ENCODE peak calls at places on chromosomes 1 and 21, in four cellular contexts. One of them, this sample, is unnamed.

GRCh38 chr1:246837418-246838117 is 94.2 kb downstream of the AHCTF1 start:
- DNase-seq in K562: no peak
- DNase-seq in GM12878: peak
- DNase-seq in HepG2: no peak
- DNase-seq in this sample: no peak

GRCh38 chr1:94250341-94250740 is 13.0 kb upstream of the ARHGAP29 start:
- DNase-seq in K562: no peak
- DNase-seq in GM12878: no peak
- DNase-seq in HepG2: no peak
- DNase-seq in this sample: no peak

GRCh38 chr21:33647560-33647959 is 5.3 kb downstream of the ITSN1 start:
- DNase-seq in K562: no peak
- DNase-seq in GM12878: no peak
- DNase-seq in HepG2: no peak
- DNase-seq in this sample: no peak

GRCh38 chr21:41680444-41681335 is 86.2 kb downstream of the RIPK4 start:
- DNase-seq in K562: no peak
- DNase-seq in GM12878: no peak
- DNase-seq in HepG2: no peak
- DNase-seq in this sample: no peak

GRCh38 chr21:27060190-27060589 is 93.3 kb upstream of the ADAMTS5 start:
- DNase-seq in K562: no peak
- DNase-seq in GM12878: no peak
- DNase-seq in HepG2: no peak
- DNase-seq in this sample: no peak

GRCh38 chr1:115764541-115764940 is 4.0 kb downstream of the CASQ2 start:
- DNase-seq in K562: peak
- DNase-seq in GM12878: no peak
- DNase-seq in HepG2: peak
- DNase-seq in this sample: peak

GRCh38 chr1:110783292-110783918 is 89.5 kb upstream of the CD53 start:
- DNase-seq in K562: peak
- DNase-seq in GM12878: no peak
- DNase-seq in HepG2: peak
- DNase-seq in this sample: peak

GRCh38 chr1:93629101-93630059 is 52.3 kb downstream of the BCAR3 start:
- DNase-seq in K562: peak
- DNase-seq in GM12878: peak
- DNase-seq in HepG2: peak
- DNase-seq in this sample: peak

GRCh38 chr1:220680085-220680687 is 10.0 kb upstream of the C1orf115 start:
- DNase-seq in K562: peak
- DNase-seq in GM12878: no peak
- DNase-seq in HepG2: peak
- DNase-seq in this sample: peak

GRCh38 chr1:198333744-198334143 is 176.9 kb downstream of the NEK7 start:
- DNase-seq in K562: no peak
- DNase-seq in GM12878: no peak
- DNase-seq in HepG2: no peak
- DNase-seq in this sample: no peak

GRCh38 chr1:235931181-235931738 is 64.6 kb upstream of the LYST start:
- DNase-seq in K562: no peak
- DNase-seq in GM12878: no peak
- DNase-seq in HepG2: no peak
- DNase-seq in this sample: no peak

GRCh38 chr1:66831529-66832239 is 30.6 kb upstream of the INSL5 start:
- DNase-seq in K562: no peak
- DNase-seq in GM12878: no peak
- DNase-seq in HepG2: no peak
- DNase-seq in this sample: no peak

GRCh38 chr1:8023287-8023994 is 2.7 kb downstream of the ERRFI1 start:
- DNase-seq in K562: no peak
- DNase-seq in GM12878: no peak
- DNase-seq in HepG2: no peak
- DNase-seq in this sample: no peak

GRCh38 chr1:200530551-200531261 is 89.8 kb downstream of the KIF14 start:
- DNase-seq in K562: no peak
- DNase-seq in GM12878: no peak
- DNase-seq in HepG2: no peak
- DNase-seq in this sample: no peak

GRCh38 chr1:18239671-18240070 is 132.1 kb downstream of the IGSF21 start:
- DNase-seq in K562: no peak
- DNase-seq in GM12878: no peak
- DNase-seq in HepG2: no peak
- DNase-seq in this sample: no peak

GRCh38 chr1:71521655-71522264 is 440.9 kb upstream of the ZRANB2 start:
- DNase-seq in K562: no peak
- DNase-seq in GM12878: no peak
- DNase-seq in HepG2: peak
- DNase-seq in this sample: no peak

GRCh38 chr1:25194576-25195020 is 37.7 kb downstream of the SYF2 start:
- DNase-seq in K562: no peak
- DNase-seq in GM12878: no peak
- DNase-seq in HepG2: no peak
- DNase-seq in this sample: no peak

GRCh38 chr1:195851804-195852203 is 756.4 kb downstream of the KCNT2 start:
- DNase-seq in K562: no peak
- DNase-seq in GM12878: no peak
- DNase-seq in HepG2: no peak
- DNase-seq in this sample: no peak

GRCh38 chr1:245702346-245702745 is 547.6 kb downstream of the KIF26B start:
- DNase-seq in K562: no peak
- DNase-seq in GM12878: no peak
- DNase-seq in HepG2: no peak
- DNase-seq in this sample: no peak

GRCh38 chr1:180586671-180587155 is 27.9 kb downstream of the OVAAL start:
- DNase-seq in K562: peak
- DNase-seq in GM12878: no peak
- DNase-seq in HepG2: peak
- DNase-seq in this sample: peak
- TF ChIP-seq JUNB in K562: no peak
- TF ChIP-seq JUNB in GM12878: no peak
- TF ChIP-seq JUNB in HepG2: no peak
- TF ChIP-seq JUNB in this sample: peak

GRCh38 chr1:13513885-13514546 is at the start of gene LRRC38:
- DNase-seq in K562: no peak
- DNase-seq in GM12878: no peak
- DNase-seq in HepG2: no peak
- DNase-seq in this sample: no peak
- TF ChIP-seq POLR2AphosphoS2 in K562: no peak
- TF ChIP-seq POLR2AphosphoS2 in GM12878: no peak
- TF ChIP-seq POLR2AphosphoS2 in HepG2: no peak
- TF ChIP-seq POLR2AphosphoS2 in this sample: no peak

GRCh38 chr21:36847189-36847588 is 119.3 kb downstream of the HLCS start:
- DNase-seq in K562: no peak
- DNase-seq in GM12878: no peak
- DNase-seq in HepG2: peak
- DNase-seq in this sample: peak
- TF ChIP-seq JUNB in K562: no peak
- TF ChIP-seq JUNB in GM12878: no peak
- TF ChIP-seq JUNB in HepG2: no peak
- TF ChIP-seq JUNB in this sample: peak

GRCh38 chr1:58745086-58745485 is 38.8 kb downstream of the JUN start:
- DNase-seq in K562: no peak
- DNase-seq in GM12878: no peak
- DNase-seq in HepG2: no peak
- DNase-seq in this sample: no peak

GRCh38 chr1:58741689-58742553 is 41.9 kb downstream of the JUN start:
- DNase-seq in K562: no peak
- DNase-seq in GM12878: no peak
- DNase-seq in HepG2: no peak
- DNase-seq in this sample: no peak

GRCh38 chr1:58735591-58735990 is 35.7 kb upstream of the MYSM1 start:
- DNase-seq in K562: no peak
- DNase-seq in GM12878: no peak
- DNase-seq in HepG2: no peak
- DNase-seq in this sample: no peak

GRCh38 chr1:58738873-58739272 is 39.0 kb upstream of the MYSM1 start:
- DNase-seq in K562: no peak
- DNase-seq in GM12878: no peak
- DNase-seq in HepG2: no peak
- DNase-seq in this sample: no peak

GRCh38 chr1:58739851-58740466 is 40.1 kb upstream of the MYSM1 start:
- DNase-seq in K562: peak
- DNase-seq in GM12878: no peak
- DNase-seq in HepG2: peak
- DNase-seq in this sample: peak
- TF ChIP-seq POLR2AphosphoS2 in K562: no peak
- TF ChIP-seq POLR2AphosphoS2 in GM12878: no peak
- TF ChIP-seq POLR2AphosphoS2 in HepG2: no peak
- TF ChIP-seq POLR2AphosphoS2 in this sample: no peak

GRCh38 chr21:46482225-46482845 is 23.6 kb downstream of the DIP2A start:
- DNase-seq in K562: no peak
- DNase-seq in GM12878: no peak
- DNase-seq in HepG2: no peak
- DNase-seq in this sample: no peak

GRCh38 chr21:46483300-46484295 is 24.9 kb downstream of the DIP2A start:
- DNase-seq in K562: no peak
- DNase-seq in GM12878: no peak
- DNase-seq in HepG2: no peak
- DNase-seq in this sample: no peak

GRCh38 chr21:46480466-46480865 is 21.8 kb downstream of the DIP2A start:
- DNase-seq in K562: no peak
- DNase-seq in GM12878: no peak
- DNase-seq in HepG2: no peak
- DNase-seq in this sample: no peak

GRCh38 chr21:46486481-46487000 is 27.9 kb downstream of the DIP2A start:
- DNase-seq in K562: no peak
- DNase-seq in GM12878: no peak
- DNase-seq in HepG2: no peak
- DNase-seq in this sample: no peak

DNA sequence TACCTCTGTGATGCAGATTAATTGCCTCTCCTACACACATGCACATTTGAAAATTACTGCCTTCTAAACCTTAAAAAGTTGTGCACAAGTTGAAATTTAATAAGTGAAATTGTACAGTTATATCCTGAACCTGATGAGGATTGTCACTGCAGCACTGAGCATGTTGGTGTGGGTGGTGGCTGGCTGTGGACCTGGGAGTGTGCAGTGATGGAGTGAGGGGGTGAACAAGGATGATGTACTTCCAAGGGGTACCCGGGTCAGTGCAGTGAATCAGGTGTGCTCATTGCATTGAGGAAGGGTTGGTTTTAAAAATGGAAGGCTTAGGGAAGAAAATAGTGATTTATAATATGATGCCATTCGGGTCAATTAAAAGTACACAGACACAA is 24.1 kb downstream of the DIP2A start:
- DNase-seq in K562: no peak
- DNase-seq in GM12878: no peak
- DNase-seq in HepG2: no peak
- DNase-seq in this sample: no peak
- TF ChIP-seq JUNB in K562: no peak
- TF ChIP-seq JUNB in GM12878: no peak
- TF ChIP-seq JUNB in HepG2: no peak
- TF ChIP-seq JUNB in this sample: no peak

DNA sequence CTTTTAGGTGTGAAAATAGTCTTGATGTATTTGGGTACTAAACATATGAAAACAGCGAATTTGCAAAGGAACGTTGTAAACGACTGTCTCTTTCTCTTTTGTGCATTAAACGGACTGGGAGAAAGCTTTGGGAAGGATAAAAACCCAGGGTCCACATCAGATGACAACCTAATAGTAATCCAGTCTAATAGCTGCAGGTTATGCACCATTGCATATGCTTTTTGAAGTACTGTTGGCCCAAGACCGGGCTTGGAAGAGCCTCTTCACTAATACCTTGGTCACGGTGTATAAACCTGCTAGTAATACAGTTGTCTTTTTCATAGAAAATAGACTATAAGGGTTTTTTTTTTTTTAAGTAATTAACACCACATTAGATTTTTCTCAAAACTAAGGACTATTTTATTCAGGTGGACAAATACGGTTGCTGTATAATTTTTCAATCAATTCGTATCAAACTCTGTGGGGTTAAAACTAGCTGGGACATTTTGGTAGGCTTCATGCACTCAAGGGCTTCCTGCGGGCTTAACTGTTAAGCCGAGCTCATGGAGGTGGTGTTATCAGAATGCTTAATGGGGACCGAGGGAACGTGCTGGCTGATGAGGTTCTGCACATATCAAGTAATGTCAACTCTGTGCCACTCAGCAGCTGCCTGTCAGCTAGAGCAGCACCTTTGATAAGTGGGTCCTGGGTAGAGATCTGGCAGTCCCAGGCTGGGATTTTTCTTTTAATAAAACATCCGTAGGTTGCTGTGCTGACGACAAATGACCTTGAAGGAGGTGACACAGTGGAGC is 2.1 kb downstream of the RYR2 start:
- DNase-seq in K562: no peak
- DNase-seq in GM12878: no peak
- DNase-seq in HepG2: no peak
- DNase-seq in this sample: no peak
- TF ChIP-seq POLR2AphosphoS2 in K562: no peak
- TF ChIP-seq POLR2AphosphoS2 in GM12878: no peak
- TF ChIP-seq POLR2AphosphoS2 in HepG2: no peak
- TF ChIP-seq POLR2AphosphoS2 in this sample: no peak

GRCh38 chr1:85135456-85135798 is 65.4 kb downstream of the SYDE2 start:
- DNase-seq in K562: no peak
- DNase-seq in GM12878: no peak
- DNase-seq in HepG2: no peak
- DNase-seq in this sample: no peak
- TF ChIP-seq JUNB in K562: no peak
- TF ChIP-seq JUNB in GM12878: no peak
- TF ChIP-seq JUNB in HepG2: no peak
- TF ChIP-seq JUNB in this sample: no peak

DNA sequence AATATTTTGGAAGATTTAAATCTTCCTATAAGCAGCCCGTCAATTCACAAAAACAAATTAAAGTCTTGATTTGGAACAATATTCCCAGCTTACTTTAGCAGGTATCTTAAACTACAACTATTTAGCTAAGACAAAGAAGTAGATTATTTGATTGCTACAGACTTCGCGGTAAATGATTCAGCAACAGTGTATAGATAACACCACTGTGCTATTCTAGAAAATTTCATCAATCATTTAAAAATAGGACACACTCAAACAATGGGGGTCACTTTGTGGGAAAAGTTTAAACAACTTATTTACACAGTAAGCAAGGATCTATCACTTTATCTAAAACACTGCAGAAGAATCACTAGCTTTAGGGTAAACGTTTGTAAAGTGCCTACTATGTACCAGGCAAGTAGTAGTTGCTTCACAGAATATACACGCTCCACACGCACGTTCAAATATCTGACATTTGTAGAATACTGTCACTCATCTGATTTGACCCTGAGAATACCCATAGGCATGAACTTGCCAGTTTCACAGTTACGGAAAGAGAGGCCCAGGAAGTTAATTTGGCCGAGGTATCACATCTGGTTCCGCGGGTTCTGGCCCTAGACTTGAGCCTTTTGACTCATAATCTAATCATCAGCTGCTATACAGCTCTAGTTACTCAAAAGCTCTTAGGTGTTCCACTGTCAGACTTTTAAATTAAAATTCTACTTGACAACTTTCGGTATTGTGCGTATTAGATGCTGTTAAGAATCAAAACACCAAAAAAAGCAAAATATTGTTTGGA is 876 bp downstream of the DENND2C start:
- DNase-seq in K562: no peak
- DNase-seq in GM12878: no peak
- DNase-seq in HepG2: peak
- DNase-seq in this sample: no peak
- TF ChIP-seq POLR2AphosphoS2 in K562: no peak
- TF ChIP-seq POLR2AphosphoS2 in GM12878: no peak
- TF ChIP-seq POLR2AphosphoS2 in HepG2: no peak
- TF ChIP-seq POLR2AphosphoS2 in this sample: no peak

GRCh38 chr1:242002528-242002927 is 3.6 kb upstream of the MAP1LC3C start:
- DNase-seq in K562: no peak
- DNase-seq in GM12878: no peak
- DNase-seq in HepG2: no peak
- DNase-seq in this sample: no peak
- TF ChIP-seq JUNB in K562: no peak
- TF ChIP-seq JUNB in GM12878: no peak
- TF ChIP-seq JUNB in HepG2: no peak
- TF ChIP-seq JUNB in this sample: no peak